ENCODE peak calls at places on chromosome 2, in ten cellular contexts. G is AG04449; I is activated CD8-positive, alpha-beta memory T cell treated with anti-CD3 and anti-CD28 coated beads for 24 hours; T is HCEC 1CT; H is stimulated activated CD8-positive, alpha-beta memory T cell treated with anti-CD3 and anti-CD28 coated beads, Interleukin-15, amount 100 ng/mL, for 24 hours; S is HTR-8/SVneo; D is glutamatergic neuron; Y is caudate nucleus; M is CD8-positive, alpha-beta memory T cell; C is EL. K is an unnamed sample.

GRCh38 chr2:144414324-144414845 is 105.5 kb downstream of the ZEB2 start:
- DNase-seq in S (peak), D (no peak), T (peak), Y (no peak), G (peak), M (no peak), C (peak), H (no peak), I (peak), K (peak)

GRCh38 chr2:45131587-45131986 is 122.3 kb upstream of the SIX2 start:
- DNase-seq in T (no peak), C (no peak), S (no peak), G (no peak), M (no peak), I (no peak), Y (no peak), D (no peak), H (no peak), K (no peak)

GRCh38 chr2:30366199-30366691 is 80.8 kb upstream of the LCLAT1 start:
- DNase-seq in Y (no peak), S (no peak), D (no peak), I (peak), M (no peak), H (no peak), T (peak), G (no peak), C (peak), K (no peak)

GRCh38 chr2:74011246-74011645 is 26.5 kb downstream of the TET3 start:
- DNase-seq in S (no peak), Y (no peak), M (no peak), T (no peak), I (peak), H (no peak), C (no peak), G (no peak), D (no peak), K (no peak)

GRCh38 chr2:8583400-8584173 is 98.3 kb upstream of the ID2 start:
- DNase-seq in Y (peak), D (peak), S (no peak), G (no peak), C (no peak), I (peak), T (no peak), M (peak), H (peak), K (no peak)

GRCh38 chr2:155442755-155443372 is 744.4 kb downstream of the KCNJ3 start:
- DNase-seq in Y (no peak), T (no peak), C (no peak), S (no peak), G (no peak), I (no peak), M (no peak), H (no peak), D (no peak), K (peak)

GRCh38 chr2:120293123-120293990 is 40.7 kb downstream of the RALB start:
- DNase-seq in C (no peak), Y (no peak), D (no peak), H (no peak), T (no peak), S (no peak), G (no peak), I (no peak), M (no peak), K (no peak)

GRCh38 chr2:160906878-160907277 is 253.3 kb upstream of the TANK start:
- DNase-seq in G (no peak), I (no peak), C (no peak), M (no peak), D (no peak), H (no peak), Y (no peak), T (no peak), S (no peak), K (no peak)

GRCh38 chr2:60385648-60386047 is 167.8 kb downstream of the BCL11A start:
- DNase-seq in M (no peak), H (no peak), D (no peak), C (peak), I (no peak), G (peak), S (peak), T (no peak), Y (no peak), K (no peak)

GRCh38 chr2:63679252-63679850 is 90.6 kb downstream of the MDH1 start:
- DNase-seq in H (no peak), I (no peak), C (peak), Y (no peak), M (no peak), S (no peak), G (no peak), D (no peak), T (no peak), K (no peak)

GRCh38 chr2:45964226-45964841 is 312.9 kb downstream of the PRKCE start:
- DNase-seq in H (no peak), M (no peak), C (peak), D (no peak), I (peak), Y (no peak), T (peak), S (peak), G (peak), K (peak)

GRCh38 chr2:232315049-232315922 is 63.3 kb upstream of the ALPP start:
- DNase-seq in H (no peak), S (no peak), T (no peak), D (no peak), Y (no peak), I (peak), G (peak), C (peak), M (peak), K (peak)

K was measured in HS-5.